ENCODE peak calls at places on chromosomes 2 and 18, in ten cellular contexts. G is ascending aorta; R is HT1080; N is activated T-cell treated with anti-CD3 and anti-CD28 coated beads for 1 hour; V is NCI-H446 treated with DMSO at 0.1 percent for 48 hours; B is nucleus accumbens; K is HepG2; H is mesothelial cell of epicardium; Q is activated CD4-positive, alpha-beta T cell treated with anti-CD3 and anti-CD28 coated beads, Interleukin-2, amount 10 ng/mL, durations not matched to agents 7 days and 5 days; C is ELR. P is an unnamed sample.
A peak's percentile ranks its signal among the peaks of the same experiment; 100 is the strongest.

GRCh38 chr2:120641366-120641771 is 94.3 kb upstream of the GLI2 start:
- DNase-seq in N (no peak), B (no peak), V (no peak), K (no peak), H (no peak), R (no peak), G (no peak), Q (no peak), C (peak; percentile 56), P (no peak)

GRCh38 chr2:26591619-26592505 is 49.3 kb downstream of the CIB4 start:
- DNase-seq in R (no peak), C (no peak), G (no peak), B (no peak), H (no peak), V (no peak), Q (no peak), N (no peak), K (no peak), P (no peak)

GRCh38 chr2:100470898-100471514 is 724 bp downstream of the NMS start:
- DNase-seq in H (peak; percentile 80), C (peak; percentile 24), V (no peak), G (no peak), B (no peak), R (no peak), Q (no peak), K (peak; percentile 12), N (no peak), P (no peak)

GRCh38 chr2:24861500-24861899 is 58.5 kb downstream of the ADCY3 start:
- DNase-seq in R (no peak), Q (no peak), B (no peak), K (no peak), H (no peak), N (no peak), G (no peak), V (no peak), C (no peak), P (no peak)

GRCh38 chr2:168245074-168245825 is 2.1 kb downstream of the STK39 start:
- DNase-seq in N (no peak), R (peak; percentile 51), G (no peak), Q (no peak), B (no peak), K (no peak), C (peak; percentile 47), V (peak; percentile 4), H (no peak), P (no peak)

GRCh38 chr2:218711550-218711929 is 905 bp downstream of the TTLL4 start:
- DNase-seq in H (no peak), C (peak; percentile 44), G (no peak), R (no peak), B (no peak), V (no peak), N (no peak), Q (no peak), K (no peak), P (no peak)

GRCh38 chr18:22739789-22740188 is 193.3 kb upstream of the RBBP8 start:
- DNase-seq in R (no peak), K (no peak), V (no peak), G (no peak), N (no peak), B (no peak), H (no peak), Q (peak; percentile 9), C (no peak), P (no peak)

GRCh38 chr2:212713681-212714080 is 175.1 kb upstream of the ERBB4 start:
- DNase-seq in K (no peak), H (no peak), G (no peak), C (no peak), Q (no peak), B (no peak), R (no peak), V (no peak), N (no peak), P (no peak)

GRCh38 chr2:215920244-215921100 is 92.9 kb downstream of the MREG start:
- DNase-seq in N (peak; percentile 18), C (peak; percentile 73), K (peak; percentile 81), B (peak; percentile 51), Q (peak; percentile 66), G (peak; percentile 78), V (peak; percentile 31), H (peak; percentile 72), R (peak; percentile 65), P (peak; percentile 30)

GRCh38 chr18:43870626-43871025 is 593.3 kb upstream of the SYT4 start:
- DNase-seq in B (no peak), V (no peak), H (no peak), K (no peak), C (no peak), Q (no peak), N (no peak), R (no peak), G (no peak), P (no peak)

GRCh38 chr2:189868896-189869295 is 84.6 kb downstream of the PMS1 start:
- DNase-seq in K (no peak), C (no peak), N (no peak), Q (no peak), V (no peak), B (no peak), R (no peak), G (no peak), H (no peak), P (no peak)

GRCh38 chr2:217505303-217505702 is 497.5 kb downstream of the TNS1 start:
- DNase-seq in B (no peak), H (no peak), K (no peak), V (no peak), N (no peak), C (no peak), G (no peak), Q (no peak), R (no peak), P (no peak)

P was measured in T-helper 9 cell.